ENCODE peak calls at places on chromosomes 12 and 14, in six cellular contexts. One of them, this sample, is unnamed.
A peak's percentile ranks its signal among the peaks of the same experiment; 100 is the strongest.

GRCh38 chr12:6839482-6840201 is 1.1 kb upstream of the GNB3 start:
- DNase-seq in A549: no peak
- DNase-seq in lung: no peak
- DNase-seq in mesothelial cell of epicardium: no peak
- DNase-seq in GM06990: peak; percentile 66
- DNase-seq in IMR-90: no peak
- DNase-seq in this sample: no peak

GRCh38 chr14:101124860-101125259 is 221.3 kb upstream of the RTL1 start:
- DNase-seq in A549: no peak
- DNase-seq in lung: no peak
- DNase-seq in mesothelial cell of epicardium: no peak
- DNase-seq in GM06990: no peak
- DNase-seq in IMR-90: no peak
- DNase-seq in this sample: peak; percentile 12

GRCh38 chr12:5493018-5493417 is 61.1 kb downstream of the NTF3 start:
- DNase-seq in A549: no peak
- DNase-seq in lung: no peak
- DNase-seq in mesothelial cell of epicardium: no peak
- DNase-seq in GM06990: no peak
- DNase-seq in IMR-90: no peak
- DNase-seq in this sample: no peak

GRCh38 chr14:37587881-37588666 is 7.0 kb downstream of the FOXA1 start:
- DNase-seq in A549: no peak
- DNase-seq in lung: no peak
- DNase-seq in mesothelial cell of epicardium: no peak
- DNase-seq in GM06990: no peak
- DNase-seq in IMR-90: no peak
- DNase-seq in this sample: no peak

GRCh38 chr12:14207946-14208612 is 157.4 kb upstream of the ATF7IP start:
- DNase-seq in A549: no peak
- DNase-seq in lung: no peak
- DNase-seq in mesothelial cell of epicardium: no peak
- DNase-seq in GM06990: no peak
- DNase-seq in IMR-90: no peak
- DNase-seq in this sample: no peak

GRCh38 chr12:121775501-121775900 is 18.0 kb downstream of the RHOF start:
- DNase-seq in A549: no peak
- DNase-seq in lung: no peak
- DNase-seq in mesothelial cell of epicardium: no peak
- DNase-seq in GM06990: no peak
- DNase-seq in IMR-90: no peak
- DNase-seq in this sample: no peak

GRCh38 chr12:2339022-2339431 is 286.2 kb downstream of the CACNA1C start:
- DNase-seq in A549: no peak
- DNase-seq in lung: no peak
- DNase-seq in mesothelial cell of epicardium: no peak
- DNase-seq in GM06990: no peak
- DNase-seq in IMR-90: peak; percentile 96
- DNase-seq in this sample: no peak

GRCh38 chr14:50475460-50475859 is 56.9 kb downstream of the MAP4K5 start:
- DNase-seq in A549: no peak
- DNase-seq in lung: no peak
- DNase-seq in mesothelial cell of epicardium: no peak
- DNase-seq in GM06990: no peak
- DNase-seq in IMR-90: peak; percentile 54
- DNase-seq in this sample: no peak

GRCh38 chr12:7128681-7129593 is at the start of gene RBP5:
- DNase-seq in A549: no peak
- DNase-seq in lung: no peak
- DNase-seq in mesothelial cell of epicardium: no peak
- DNase-seq in GM06990: no peak
- DNase-seq in IMR-90: no peak
- DNase-seq in this sample: no peak

GRCh38 chr14:91568626-91569025 is 58.5 kb upstream of the PPP4R3A start:
- DNase-seq in A549: no peak
- DNase-seq in lung: no peak
- DNase-seq in mesothelial cell of epicardium: no peak
- DNase-seq in GM06990: no peak
- DNase-seq in IMR-90: no peak
- DNase-seq in this sample: no peak

GRCh38 chr12:19263666-19264065 is 134.1 kb downstream of the PLEKHA5 start:
- DNase-seq in A549: no peak
- DNase-seq in lung: no peak
- DNase-seq in mesothelial cell of epicardium: no peak
- DNase-seq in GM06990: no peak
- DNase-seq in IMR-90: no peak
- DNase-seq in this sample: no peak

GRCh38 chr12:5003025-5003666 is 40.5 kb upstream of the KCNA5 start:
- DNase-seq in A549: peak; percentile 57
- DNase-seq in lung: peak; percentile 55
- DNase-seq in mesothelial cell of epicardium: peak; percentile 39
- DNase-seq in GM06990: peak; percentile 54
- DNase-seq in IMR-90: peak; percentile 50
- DNase-seq in this sample: no peak

GRCh38 chr14:37150414-37150813 is 22.0 kb downstream of the SLC25A21 start:
- DNase-seq in A549: peak; percentile 44
- DNase-seq in lung: no peak
- DNase-seq in mesothelial cell of epicardium: no peak
- DNase-seq in GM06990: no peak
- DNase-seq in IMR-90: peak; percentile 58
- DNase-seq in this sample: no peak

GRCh38 chr12:46553266-46553665 is 180.7 kb upstream of the SLC38A2 start:
- DNase-seq in A549: peak; percentile 52
- DNase-seq in lung: no peak
- DNase-seq in mesothelial cell of epicardium: no peak
- DNase-seq in GM06990: no peak
- DNase-seq in IMR-90: peak; percentile 84
- DNase-seq in this sample: no peak

GRCh38 chr12:32332446-32332845 is 66.9 kb upstream of the FGD4 start:
- DNase-seq in A549: no peak
- DNase-seq in lung: no peak
- DNase-seq in mesothelial cell of epicardium: no peak
- DNase-seq in GM06990: no peak
- DNase-seq in IMR-90: no peak
- DNase-seq in this sample: no peak

GRCh38 chr12:44837114-44837800 is 38.9 kb downstream of the NELL2 start:
- DNase-seq in A549: no peak
- DNase-seq in lung: no peak
- DNase-seq in mesothelial cell of epicardium: no peak
- DNase-seq in GM06990: no peak
- DNase-seq in IMR-90: no peak
- DNase-seq in this sample: no peak

GRCh38 chr14:31270196-31270772 is 62.7 kb upstream of the HECTD1 start:
- DNase-seq in A549: no peak
- DNase-seq in lung: peak; percentile 41
- DNase-seq in mesothelial cell of epicardium: no peak
- DNase-seq in GM06990: no peak
- DNase-seq in IMR-90: no peak
- DNase-seq in this sample: no peak

GRCh38 chr12:22275847-22276246 is 58.7 kb downstream of the ST8SIA1 start:
- DNase-seq in A549: peak; percentile 13
- DNase-seq in lung: peak; percentile 63
- DNase-seq in mesothelial cell of epicardium: no peak
- DNase-seq in GM06990: no peak
- DNase-seq in IMR-90: peak; percentile 99
- DNase-seq in this sample: peak; percentile 76

GRCh38 chr12:71732357-71732712 is 22.3 kb upstream of the RAB21 start:
- DNase-seq in A549: no peak
- DNase-seq in lung: no peak
- DNase-seq in mesothelial cell of epicardium: no peak
- DNase-seq in GM06990: no peak
- DNase-seq in IMR-90: no peak
- DNase-seq in this sample: no peak

GRCh38 chr12:71726548-71726947 is 28.1 kb upstream of the RAB21 start:
- DNase-seq in A549: no peak
- DNase-seq in lung: no peak
- DNase-seq in mesothelial cell of epicardium: no peak
- DNase-seq in GM06990: no peak
- DNase-seq in IMR-90: no peak
- DNase-seq in this sample: no peak

GRCh38 chr12:71727958-71728357 is 26.7 kb upstream of the RAB21 start:
- DNase-seq in A549: no peak
- DNase-seq in lung: no peak
- DNase-seq in mesothelial cell of epicardium: no peak
- DNase-seq in GM06990: no peak
- DNase-seq in IMR-90: no peak
- DNase-seq in this sample: no peak

GRCh38 chr12:71730936-71731335 is 23.7 kb upstream of the RAB21 start:
- DNase-seq in A549: no peak
- DNase-seq in lung: no peak
- DNase-seq in mesothelial cell of epicardium: no peak
- DNase-seq in GM06990: no peak
- DNase-seq in IMR-90: peak; percentile 42
- DNase-seq in this sample: no peak

DNA sequence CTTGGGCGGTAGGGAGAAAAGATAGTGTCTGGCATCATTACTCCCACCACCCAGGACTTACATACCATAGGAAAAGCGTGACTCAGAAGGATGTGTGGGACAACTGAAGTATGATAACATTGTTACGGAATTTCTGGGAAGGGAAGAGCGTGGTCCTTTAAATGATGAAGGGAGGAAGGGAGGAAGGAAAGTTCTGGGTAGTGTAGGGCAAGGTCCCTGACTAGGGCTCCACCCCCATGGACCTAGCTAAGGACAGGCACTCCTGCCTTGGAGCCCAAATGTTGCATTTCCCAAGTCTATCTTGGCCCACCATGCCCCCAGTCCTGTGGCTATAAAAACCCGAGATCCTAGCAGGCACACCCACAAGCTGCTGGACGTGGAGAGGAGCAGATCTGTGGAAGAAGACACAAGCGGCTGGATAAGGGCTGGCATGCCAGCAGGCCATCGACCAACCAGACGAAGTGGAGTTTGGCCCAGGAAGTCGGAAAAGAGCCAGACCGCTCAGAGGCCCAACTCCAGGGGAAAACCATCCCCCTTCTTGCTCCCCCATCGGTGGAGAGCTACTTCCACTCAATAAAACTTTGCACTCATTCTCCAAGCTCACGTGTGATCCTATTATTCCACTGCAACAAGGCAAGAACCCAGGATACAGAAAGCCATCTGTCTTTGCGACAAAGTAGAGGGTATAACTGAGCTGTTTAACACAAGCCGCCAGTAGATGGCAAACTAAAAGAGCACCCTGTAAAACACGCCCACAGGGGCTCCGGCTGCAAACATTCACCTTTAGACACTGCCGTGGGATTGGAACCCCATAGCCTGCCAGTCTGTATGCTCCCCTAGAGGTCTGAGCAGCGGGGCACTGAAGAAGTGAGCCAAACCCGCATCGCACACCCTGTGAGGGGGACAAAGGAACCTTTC is 23.0 kb upstream of the RAB21 start:
- DNase-seq in A549: no peak
- DNase-seq in lung: no peak
- DNase-seq in mesothelial cell of epicardium: no peak
- DNase-seq in GM06990: no peak
- DNase-seq in IMR-90: peak; percentile 80
- DNase-seq in this sample: no peak
- TF ChIP-seq CTCF in A549: no peak
- TF ChIP-seq CTCF in lung: no peak
- TF ChIP-seq CTCF in mesothelial cell of epicardium: no peak
- TF ChIP-seq CTCF in GM06990: no peak
- TF ChIP-seq CTCF in IMR-90: no peak
- TF ChIP-seq CTCF in this sample: no peak

DNA sequence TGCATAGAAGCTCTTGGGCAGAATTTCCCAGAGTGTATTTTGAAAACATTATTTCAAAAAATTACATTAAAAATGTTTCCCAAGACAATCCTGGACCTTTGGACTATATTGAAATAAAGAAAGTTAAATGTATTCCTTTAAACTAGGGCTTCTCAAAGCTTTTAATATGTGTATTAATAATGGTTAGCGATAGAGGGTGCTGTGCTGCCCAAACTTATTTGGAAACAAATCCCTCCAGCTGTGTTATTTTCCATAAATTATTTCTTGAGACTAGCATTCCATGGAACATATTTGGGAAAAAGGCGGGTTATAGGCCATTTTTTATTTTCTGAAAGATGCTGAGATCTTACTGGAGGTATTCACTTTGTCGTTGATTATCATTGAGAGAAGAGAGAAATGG is 397.8 kb upstream of the MIS18BP1 start:
- DNase-seq in A549: no peak
- DNase-seq in lung: no peak
- DNase-seq in mesothelial cell of epicardium: no peak
- DNase-seq in GM06990: no peak
- DNase-seq in IMR-90: no peak
- DNase-seq in this sample: no peak
- TF ChIP-seq CTCF in A549: no peak
- TF ChIP-seq CTCF in lung: no peak
- TF ChIP-seq CTCF in mesothelial cell of epicardium: no peak
- TF ChIP-seq CTCF in GM06990: no peak
- TF ChIP-seq CTCF in IMR-90: peak; percentile 13
- TF ChIP-seq CTCF in this sample: no peak

GRCh38 chr12:124863409-124864325 is at the start of gene SCARB1:
- DNase-seq in A549: peak; percentile 85
- DNase-seq in lung: peak; percentile 71
- DNase-seq in mesothelial cell of epicardium: peak; percentile 78
- DNase-seq in GM06990: peak; percentile 90
- DNase-seq in IMR-90: peak; percentile 64
- DNase-seq in this sample: no peak
- TF ChIP-seq CTCF in A549: no peak
- TF ChIP-seq CTCF in lung: no peak
- TF ChIP-seq CTCF in mesothelial cell of epicardium: no peak
- TF ChIP-seq CTCF in GM06990: no peak
- TF ChIP-seq CTCF in IMR-90: no peak
- TF ChIP-seq CTCF in this sample: no peak

DNA sequence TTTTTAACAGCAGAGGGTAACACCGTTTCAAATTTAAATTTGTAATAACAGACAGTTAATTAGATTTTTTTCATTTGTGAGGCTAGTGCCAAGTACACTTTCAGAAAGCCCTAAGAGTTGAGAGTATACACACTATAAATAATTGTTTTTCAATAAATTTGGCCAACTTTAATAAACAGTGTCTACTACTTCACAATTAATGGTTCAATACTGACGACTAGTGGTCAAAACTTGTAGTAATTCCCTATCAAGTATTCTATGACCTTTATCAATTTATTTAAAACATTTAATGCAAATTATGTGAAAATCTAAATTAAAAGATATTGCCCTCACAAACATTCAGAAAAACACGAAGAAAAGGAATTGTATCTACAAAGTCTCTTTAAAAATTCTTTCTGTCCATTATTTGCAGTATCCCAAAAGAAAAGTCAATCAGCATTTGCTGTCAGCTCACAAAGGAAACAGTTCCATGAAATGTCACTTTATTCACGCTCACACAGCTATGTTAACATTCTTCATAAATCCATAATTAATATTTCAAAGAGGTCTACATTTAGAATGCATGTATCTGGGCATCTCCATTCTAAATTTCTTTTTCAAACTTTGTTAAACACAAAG is 91.2 kb downstream of the CEP128 start:
- DNase-seq in A549: peak; percentile 13
- DNase-seq in lung: no peak
- DNase-seq in mesothelial cell of epicardium: no peak
- DNase-seq in GM06990: no peak
- DNase-seq in IMR-90: peak; percentile 68
- DNase-seq in this sample: no peak
- TF ChIP-seq CTCF in A549: peak; percentile 88
- TF ChIP-seq CTCF in lung: peak; percentile 46
- TF ChIP-seq CTCF in mesothelial cell of epicardium: peak; percentile 86
- TF ChIP-seq CTCF in GM06990: peak; percentile 35
- TF ChIP-seq CTCF in IMR-90: peak; percentile 75
- TF ChIP-seq CTCF in this sample: no peak